ENCODE peak calls at places on chromosome 11, in ten cellular contexts. J is esophagus squamous epithelium, K is left ventricle myocardium inferior, O is astrocyte of the spinal cord, Z is PC-3, Q is thoracic aorta, P is progenitor cell of endocrine pancreas, Y is heart right ventricle, S is fibroblast of the aortic adventitia, C is RWPE1. D is an unnamed sample.

GRCh38 chr11:35029979-35030378 is 109.0 kb upstream of the CD44 start:
- DNase-seq in J (no peak), K (no peak), O (peak; percentile 80), Z (peak; percentile 72), Q (no peak), P (no peak), Y (no peak), S (peak; percentile 72), C (peak; percentile 55), D (no peak)

GRCh38 chr11:124867700-124868099 is 2.5 kb downstream of the ROBO3 start:
- DNase-seq in J (no peak), K (no peak), O (peak; percentile 33), Z (peak; percentile 64), Q (no peak), P (no peak), Y (no peak), S (peak; percentile 39), C (peak; percentile 42), D (no peak)

GRCh38 chr11:112019066-112019465 is 6.1 kb upstream of the DLAT start:
- DNase-seq in J (no peak), K (no peak), O (no peak), Z (no peak), Q (no peak), P (no peak), Y (no peak), S (no peak), C (no peak), D (no peak)

GRCh38 chr11:122036022-122036421 is 80.0 kb downstream of the BLID start:
- DNase-seq in J (no peak), K (no peak), O (peak; percentile 30), Z (no peak), Q (no peak), P (no peak), Y (no peak), S (peak; percentile 99), C (no peak), D (no peak)

GRCh38 chr11:114596175-114596919 is 761 bp upstream of the NXPE4 start:
- DNase-seq in J (no peak), K (no peak), O (no peak), Z (no peak), Q (no peak), P (no peak), Y (no peak), S (no peak), C (no peak), D (no peak)

GRCh38 chr11:72162891-72163492 is 27.5 kb downstream of the FOLR3 start:
- DNase-seq in J (no peak), K (no peak), O (no peak), Z (no peak), Q (no peak), P (no peak), Y (no peak), S (no peak), C (no peak), D (no peak)

GRCh38 chr11:123246749-123247497 is 51.9 kb upstream of the CLMP start:
- DNase-seq in J (no peak), K (peak; percentile 77), O (peak; percentile 83), Z (peak; percentile 92), Q (peak; percentile 48), P (peak; percentile 82), Y (peak; percentile 78), S (peak; percentile 85), C (peak; percentile 77), D (peak; percentile 84)

GRCh38 chr11:127059286-127060200 is 59.0 kb upstream of the KIRREL3 start:
- DNase-seq in J (no peak), K (no peak), O (no peak), Z (no peak), Q (no peak), P (no peak), Y (no peak), S (no peak), C (no peak), D (no peak)

GRCh38 chr11:119727523-119728081 is 1.4 kb downstream of the NECTIN1 start:
- DNase-seq in J (no peak), K (peak; percentile 26), O (no peak), Z (peak; percentile 60), Q (no peak), P (peak; percentile 30), Y (peak; percentile 44), S (no peak), C (no peak), D (no peak)

GRCh38 chr11:119728226-119728626 is 774 bp downstream of the NECTIN1 start:
- DNase-seq in J (no peak), K (no peak), O (no peak), Z (peak; percentile 39), Q (no peak), P (peak; percentile 30), Y (no peak), S (no peak), C (no peak), D (peak; percentile 49)

GRCh38 chr11:48114740-48115139 is 101.9 kb upstream of the OR4B1 start:
- DNase-seq in J (no peak), K (no peak), O (no peak), Z (no peak), Q (no peak), P (no peak), Y (no peak), S (no peak), C (no peak), D (no peak)

GRCh38 chr11:100687630-100688395 is 725 bp downstream of the ARHGAP42 start:
- DNase-seq in J (no peak), K (peak; percentile 31), O (peak; percentile 87), Z (peak; percentile 81), Q (no peak), P (peak; percentile 36), Y (peak; percentile 29), S (peak; percentile 86), C (peak; percentile 57), D (peak; percentile 64)

GRCh38 chr11:128492461-128492860 is 94.9 kb downstream of the ETS1 start:
- DNase-seq in J (no peak), K (no peak), O (no peak), Z (no peak), Q (no peak), P (no peak), Y (no peak), S (peak; percentile 60), C (peak; percentile 39), D (no peak)

GRCh38 chr11:1875093-1875785 is 16.5 kb downstream of the PRR33 start:
- DNase-seq in J (no peak), K (peak; percentile 49), O (no peak), Z (no peak), Q (no peak), P (no peak), Y (peak; percentile 46), S (no peak), C (no peak), D (no peak)

GRCh38 chr11:1748467-1749019 is 1.9 kb downstream of the IFITM10 start:
- DNase-seq in J (no peak), K (no peak), O (no peak), Z (no peak), Q (no peak), P (no peak), Y (no peak), S (no peak), C (no peak), D (no peak)

GRCh38 chr11:69552951-69553350 is 71.5 kb downstream of the LINC01488 start:
- DNase-seq in J (no peak), K (no peak), O (no peak), Z (no peak), Q (no peak), P (no peak), Y (no peak), S (no peak), C (no peak), D (no peak)

GRCh38 chr11:114832532-114833125 is 154.3 kb downstream of the NXPE2 start:
- DNase-seq in J (no peak), K (no peak), O (no peak), Z (no peak), Q (no peak), P (no peak), Y (no peak), S (no peak), C (no peak), D (no peak)

GRCh38 chr11:10750838-10751580 is at the start of gene CTR9:
- DNase-seq in J (peak; percentile 70), K (peak; percentile 94), O (peak; percentile 95), Z (peak; percentile 87), Q (peak; percentile 64), P (peak; percentile 83), Y (peak; percentile 94), S (peak; percentile 92), C (peak; percentile 88), D (peak; percentile 85)
- TF ChIP-seq CTCF in J (peak; percentile 22), K (peak; percentile 34), O (peak; percentile 31), Z (peak; percentile 22), Q (no peak), P (peak; percentile 34), Y (peak; percentile 47), S (peak; percentile 42), C (peak; percentile 50), D (no peak)

GRCh38 chr11:102776454-102776853 is 4.0 kb downstream of the MMP10 start:
- DNase-seq in J (no peak), K (no peak), O (no peak), Z (no peak), Q (no peak), P (no peak), Y (no peak), S (no peak), C (no peak), D (no peak)

GRCh38 chr11:102783016-102783415 is 2.6 kb upstream of the MMP10 start:
- DNase-seq in J (no peak), K (no peak), O (no peak), Z (peak; percentile 42), Q (no peak), P (no peak), Y (no peak), S (no peak), C (no peak), D (no peak)

GRCh38 chr11:102783720-102784119 is 3.3 kb upstream of the MMP10 start:
- DNase-seq in J (no peak), K (no peak), O (no peak), Z (peak; percentile 96), Q (no peak), P (no peak), Y (no peak), S (no peak), C (peak; percentile 83), D (no peak)

GRCh38 chr11:102784380-102784779 is 4.0 kb upstream of the MMP10 start:
- DNase-seq in J (no peak), K (no peak), O (no peak), Z (no peak), Q (no peak), P (no peak), Y (no peak), S (no peak), C (no peak), D (no peak)

GRCh38 chr11:102780491-102780918 is at the start of gene MMP10:
- DNase-seq in J (no peak), K (no peak), O (peak; percentile 72), Z (peak; percentile 92), Q (no peak), P (no peak), Y (no peak), S (peak; percentile 74), C (peak; percentile 74), D (no peak)
- TF ChIP-seq CTCF in J (peak; percentile 48), K (peak; percentile 28), O (peak; percentile 71), Z (peak; percentile 87), Q (no peak), P (peak; percentile 54), Y (no peak), S (peak; percentile 68), C (peak; percentile 48), D (no peak)

GRCh38 chr11:8180469-8180868 is 11.6 kb upstream of the RIC3 start:
- DNase-seq in J (no peak), K (no peak), O (no peak), Z (no peak), Q (no peak), P (no peak), Y (no peak), S (no peak), C (no peak), D (no peak)
- TF ChIP-seq CTCF in J (no peak), K (no peak), O (no peak), Z (no peak), Q (no peak), P (no peak), Y (no peak), S (no peak), C (no peak), D (no peak)

GRCh38 chr11:12914401-12914912 is 94.7 kb upstream of the RASSF10 start:
- DNase-seq in J (no peak), K (peak; percentile 75), O (peak; percentile 62), Z (peak; percentile 30), Q (no peak), P (peak; percentile 61), Y (peak; percentile 75), S (no peak), C (peak; percentile 26), D (no peak)
- TF ChIP-seq CTCF in J (peak; percentile 54), K (peak; percentile 72), O (peak; percentile 88), Z (peak; percentile 73), Q (peak; percentile 67), P (peak; percentile 82), Y (peak; percentile 68), S (peak; percentile 66), C (peak; percentile 35), D (no peak)

D was measured in mesothelial cell of epicardium.